ENCODE peak calls at places on chromosomes 6 and 20, in ten cellular contexts. One of them, this sample, is unnamed.
A peak's percentile ranks its signal among the peaks of the same experiment; 100 is the strongest.

GRCh38 chr20:13017235-13017634 is 8.5 kb downstream of the SPTLC3 start:
- DNase-seq in endodermal cell: no peak
- DNase-seq in choroid plexus epithelial cell: peak; percentile 83
- DNase-seq in astrocyte of the spinal cord: no peak
- DNase-seq in WTC11: no peak
- DNase-seq in mucosa of descending colon: no peak
- DNase-seq in B cell: no peak
- DNase-seq in GM20000: no peak
- DNase-seq in Calu3: no peak
- DNase-seq in mesothelial cell of epicardium: no peak
- DNase-seq in this sample: no peak

GRCh38 chr6:21111399-21111725 is 482.2 kb upstream of the SOX4 start:
- DNase-seq in endodermal cell: peak; percentile 58
- DNase-seq in choroid plexus epithelial cell: no peak
- DNase-seq in astrocyte of the spinal cord: no peak
- DNase-seq in WTC11: no peak
- DNase-seq in mucosa of descending colon: no peak
- DNase-seq in B cell: no peak
- DNase-seq in GM20000: no peak
- DNase-seq in Calu3: peak; percentile 30
- DNase-seq in mesothelial cell of epicardium: no peak
- DNase-seq in this sample: no peak

GRCh38 chr6:26103141-26103769 is 16.0 kb downstream of the HFE start:
- DNase-seq in endodermal cell: no peak
- DNase-seq in choroid plexus epithelial cell: peak; percentile 64
- DNase-seq in astrocyte of the spinal cord: peak; percentile 73
- DNase-seq in WTC11: no peak
- DNase-seq in mucosa of descending colon: no peak
- DNase-seq in B cell: no peak
- DNase-seq in GM20000: no peak
- DNase-seq in Calu3: no peak
- DNase-seq in mesothelial cell of epicardium: no peak
- DNase-seq in this sample: no peak

GRCh38 chr6:156183678-156184077 is 593.5 kb upstream of the ARID1B start:
- DNase-seq in endodermal cell: no peak
- DNase-seq in choroid plexus epithelial cell: no peak
- DNase-seq in astrocyte of the spinal cord: no peak
- DNase-seq in WTC11: no peak
- DNase-seq in mucosa of descending colon: no peak
- DNase-seq in B cell: no peak
- DNase-seq in GM20000: no peak
- DNase-seq in Calu3: no peak
- DNase-seq in mesothelial cell of epicardium: no peak
- DNase-seq in this sample: no peak

GRCh38 chr20:25274481-25274880 is 26.6 kb downstream of the PYGB start:
- DNase-seq in endodermal cell: no peak
- DNase-seq in choroid plexus epithelial cell: no peak
- DNase-seq in astrocyte of the spinal cord: no peak
- DNase-seq in WTC11: no peak
- DNase-seq in mucosa of descending colon: peak; percentile 38
- DNase-seq in B cell: no peak
- DNase-seq in GM20000: no peak
- DNase-seq in Calu3: no peak
- DNase-seq in mesothelial cell of epicardium: peak; percentile 16
- DNase-seq in this sample: no peak

GRCh38 chr6:42726485-42727083 is 4.2 kb upstream of the PRPH2 start:
- DNase-seq in endodermal cell: peak; percentile 77
- DNase-seq in choroid plexus epithelial cell: peak; percentile 96
- DNase-seq in astrocyte of the spinal cord: peak; percentile 89
- DNase-seq in WTC11: peak; percentile 58
- DNase-seq in mucosa of descending colon: no peak
- DNase-seq in B cell: peak; percentile 87
- DNase-seq in GM20000: peak; percentile 88
- DNase-seq in Calu3: peak; percentile 78
- DNase-seq in mesothelial cell of epicardium: no peak
- DNase-seq in this sample: peak; percentile 90

GRCh38 chr6:75094614-75095321 is 111.1 kb downstream of the COL12A1 start:
- DNase-seq in endodermal cell: no peak
- DNase-seq in choroid plexus epithelial cell: peak; percentile 96
- DNase-seq in astrocyte of the spinal cord: peak; percentile 96
- DNase-seq in WTC11: no peak
- DNase-seq in mucosa of descending colon: no peak
- DNase-seq in B cell: no peak
- DNase-seq in GM20000: no peak
- DNase-seq in Calu3: no peak
- DNase-seq in mesothelial cell of epicardium: no peak
- DNase-seq in this sample: no peak

GRCh38 chr20:41510224-41510623 is 108.0 kb downstream of the CHD6 start:
- DNase-seq in endodermal cell: no peak
- DNase-seq in choroid plexus epithelial cell: no peak
- DNase-seq in astrocyte of the spinal cord: no peak
- DNase-seq in WTC11: no peak
- DNase-seq in mucosa of descending colon: no peak
- DNase-seq in B cell: no peak
- DNase-seq in GM20000: no peak
- DNase-seq in Calu3: no peak
- DNase-seq in mesothelial cell of epicardium: no peak
- DNase-seq in this sample: no peak

DNA sequence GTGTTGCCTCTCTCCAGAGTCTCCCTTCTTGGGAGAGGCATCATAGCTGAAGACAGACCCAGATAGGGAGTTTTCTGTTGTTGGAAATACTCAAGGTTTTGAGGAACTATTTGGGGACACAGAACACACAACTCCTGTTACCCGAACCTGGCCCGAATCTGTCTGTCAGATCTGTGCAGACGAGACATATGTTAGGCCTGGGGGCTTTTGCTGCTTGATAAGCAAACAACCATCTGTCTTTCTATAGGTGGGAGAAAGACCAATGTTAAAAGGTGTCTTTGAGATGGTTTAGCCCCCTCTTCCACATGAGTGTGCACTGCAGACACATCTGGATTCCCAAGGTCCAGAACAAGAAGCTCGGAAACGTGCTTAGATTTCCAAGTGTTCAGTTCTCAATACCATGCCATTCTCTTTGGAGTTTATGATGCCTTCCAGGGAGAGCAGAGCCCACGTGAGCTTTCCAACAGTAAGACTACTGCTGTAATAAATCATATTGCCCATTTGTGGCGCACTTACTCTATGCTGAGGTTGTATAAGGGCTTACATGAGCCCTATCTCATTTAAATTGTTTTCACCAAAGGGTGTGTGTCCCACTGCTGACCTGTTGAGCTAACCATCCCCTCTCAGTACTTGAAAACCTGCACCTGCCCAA is 3.8 kb upstream of the STX16 start:
- DNase-seq in endodermal cell: peak; percentile 36
- DNase-seq in choroid plexus epithelial cell: no peak
- DNase-seq in astrocyte of the spinal cord: no peak
- DNase-seq in WTC11: peak; percentile 1
- DNase-seq in mucosa of descending colon: no peak
- DNase-seq in B cell: no peak
- DNase-seq in GM20000: no peak
- DNase-seq in Calu3: no peak
- DNase-seq in mesothelial cell of epicardium: no peak
- DNase-seq in this sample: no peak
- TF ChIP-seq CTCF in endodermal cell: no peak
- TF ChIP-seq CTCF in choroid plexus epithelial cell: no peak
- TF ChIP-seq CTCF in astrocyte of the spinal cord: no peak
- TF ChIP-seq CTCF in WTC11: no peak
- TF ChIP-seq CTCF in mucosa of descending colon: no peak
- TF ChIP-seq CTCF in B cell: peak; percentile 14
- TF ChIP-seq CTCF in GM20000: peak; percentile 11
- TF ChIP-seq CTCF in Calu3: no peak
- TF ChIP-seq CTCF in mesothelial cell of epicardium: no peak
- TF ChIP-seq CTCF in this sample: no peak

DNA sequence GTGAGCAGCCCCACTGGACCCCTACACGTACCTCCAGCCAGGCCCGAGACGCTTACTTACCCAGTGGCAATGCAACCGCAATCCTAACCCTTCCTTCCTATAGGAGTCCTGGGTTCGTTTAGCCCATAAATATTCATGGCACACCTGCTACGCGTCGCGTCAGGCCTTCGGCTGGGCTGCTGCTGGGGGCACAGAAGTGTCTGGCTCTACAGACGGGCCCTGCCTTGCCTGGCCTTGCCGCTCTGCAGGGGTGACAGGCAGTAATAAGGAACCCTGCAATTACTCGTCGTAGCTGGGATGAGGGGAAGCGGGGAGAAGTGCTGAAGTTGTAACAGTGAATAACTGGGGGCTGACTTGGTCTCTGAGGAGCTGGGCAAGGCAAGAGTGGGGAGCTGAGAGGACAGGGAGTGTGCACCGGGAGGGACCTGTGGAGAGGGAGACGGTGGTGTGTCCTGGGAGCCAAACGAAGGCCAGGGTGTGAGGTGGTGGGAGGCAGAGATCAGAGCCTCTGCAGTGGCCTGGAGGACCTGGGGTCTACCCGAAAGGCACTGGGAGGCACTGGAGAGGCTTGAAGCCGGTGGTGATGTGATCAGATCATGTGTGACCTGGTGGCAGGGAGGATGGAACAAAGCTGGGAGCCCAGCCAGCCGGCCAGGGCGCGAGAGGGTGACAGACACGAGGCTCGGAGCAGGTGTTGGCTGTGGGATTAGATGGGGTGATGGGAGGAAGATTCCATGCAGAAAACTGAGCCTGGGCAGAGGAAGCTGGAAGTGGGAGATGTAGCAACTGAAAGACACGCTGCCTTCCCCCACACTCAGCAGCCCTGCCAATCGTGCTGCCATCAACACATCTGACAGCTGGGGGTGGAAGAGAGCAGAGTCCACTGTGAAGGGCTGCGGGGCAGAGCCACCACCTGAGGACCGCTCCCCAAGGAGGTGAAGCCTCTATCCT is 36.4 kb downstream of the PSMG4 start:
- DNase-seq in endodermal cell: peak; percentile 80
- DNase-seq in choroid plexus epithelial cell: no peak
- DNase-seq in astrocyte of the spinal cord: no peak
- DNase-seq in WTC11: peak; percentile 45
- DNase-seq in mucosa of descending colon: no peak
- DNase-seq in B cell: no peak
- DNase-seq in GM20000: no peak
- DNase-seq in Calu3: peak; percentile 6
- DNase-seq in mesothelial cell of epicardium: no peak
- DNase-seq in this sample: no peak
- TF ChIP-seq CTCF in endodermal cell: peak; percentile 72
- TF ChIP-seq CTCF in choroid plexus epithelial cell: peak; percentile 33
- TF ChIP-seq CTCF in astrocyte of the spinal cord: no peak
- TF ChIP-seq CTCF in WTC11: no peak
- TF ChIP-seq CTCF in mucosa of descending colon: no peak
- TF ChIP-seq CTCF in B cell: no peak
- TF ChIP-seq CTCF in GM20000: no peak
- TF ChIP-seq CTCF in Calu3: no peak
- TF ChIP-seq CTCF in mesothelial cell of epicardium: no peak
- TF ChIP-seq CTCF in this sample: no peak

GRCh38 chr20:63750807-63751470 is 11.4 kb downstream of the SLC2A4RG start:
- DNase-seq in endodermal cell: peak; percentile 67
- DNase-seq in choroid plexus epithelial cell: no peak
- DNase-seq in astrocyte of the spinal cord: no peak
- DNase-seq in WTC11: no peak
- DNase-seq in mucosa of descending colon: peak; percentile 52
- DNase-seq in B cell: no peak
- DNase-seq in GM20000: no peak
- DNase-seq in Calu3: no peak
- DNase-seq in mesothelial cell of epicardium: no peak
- DNase-seq in this sample: no peak

GRCh38 chr20:63751471-63752271 is 12.1 kb downstream of the SLC2A4RG start:
- DNase-seq in endodermal cell: peak; percentile 60
- DNase-seq in choroid plexus epithelial cell: no peak
- DNase-seq in astrocyte of the spinal cord: no peak
- DNase-seq in WTC11: peak; percentile 57
- DNase-seq in mucosa of descending colon: peak; percentile 48
- DNase-seq in B cell: no peak
- DNase-seq in GM20000: no peak
- DNase-seq in Calu3: no peak
- DNase-seq in mesothelial cell of epicardium: no peak
- DNase-seq in this sample: no peak

GRCh38 chr20:63754008-63754407 is 14.4 kb downstream of the SLC2A4RG start:
- DNase-seq in endodermal cell: no peak
- DNase-seq in choroid plexus epithelial cell: no peak
- DNase-seq in astrocyte of the spinal cord: no peak
- DNase-seq in WTC11: no peak
- DNase-seq in mucosa of descending colon: peak; percentile 48
- DNase-seq in B cell: no peak
- DNase-seq in GM20000: no peak
- DNase-seq in Calu3: no peak
- DNase-seq in mesothelial cell of epicardium: no peak
- DNase-seq in this sample: no peak

GRCh38 chr20:63753381-63753780 is 13.8 kb downstream of the SLC2A4RG start:
- DNase-seq in endodermal cell: no peak
- DNase-seq in choroid plexus epithelial cell: no peak
- DNase-seq in astrocyte of the spinal cord: no peak
- DNase-seq in WTC11: no peak
- DNase-seq in mucosa of descending colon: no peak
- DNase-seq in B cell: no peak
- DNase-seq in GM20000: no peak
- DNase-seq in Calu3: no peak
- DNase-seq in mesothelial cell of epicardium: no peak
- DNase-seq in this sample: no peak

GRCh38 chr20:63752411-63753101 is 13.0 kb downstream of the SLC2A4RG start:
- DNase-seq in endodermal cell: peak; percentile 67
- DNase-seq in choroid plexus epithelial cell: no peak
- DNase-seq in astrocyte of the spinal cord: no peak
- DNase-seq in WTC11: peak; percentile 39
- DNase-seq in mucosa of descending colon: no peak
- DNase-seq in B cell: no peak
- DNase-seq in GM20000: no peak
- DNase-seq in Calu3: no peak
- DNase-seq in mesothelial cell of epicardium: no peak
- DNase-seq in this sample: no peak
- TF ChIP-seq CTCF in endodermal cell: peak; percentile 33
- TF ChIP-seq CTCF in choroid plexus epithelial cell: no peak
- TF ChIP-seq CTCF in astrocyte of the spinal cord: no peak
- TF ChIP-seq CTCF in WTC11: no peak
- TF ChIP-seq CTCF in mucosa of descending colon: no peak
- TF ChIP-seq CTCF in B cell: no peak
- TF ChIP-seq CTCF in GM20000: no peak
- TF ChIP-seq CTCF in Calu3: peak; percentile 35
- TF ChIP-seq CTCF in mesothelial cell of epicardium: peak; percentile 22
- TF ChIP-seq CTCF in this sample: no peak

GRCh38 chr6:146902846-146903245 is 301.4 kb upstream of the STXBP5 start:
- DNase-seq in endodermal cell: no peak
- DNase-seq in choroid plexus epithelial cell: no peak
- DNase-seq in astrocyte of the spinal cord: no peak
- DNase-seq in WTC11: no peak
- DNase-seq in mucosa of descending colon: no peak
- DNase-seq in B cell: no peak
- DNase-seq in GM20000: no peak
- DNase-seq in Calu3: no peak
- DNase-seq in mesothelial cell of epicardium: no peak
- DNase-seq in this sample: no peak

GRCh38 chr6:146904596-146904995 is 299.6 kb upstream of the STXBP5 start:
- DNase-seq in endodermal cell: no peak
- DNase-seq in choroid plexus epithelial cell: no peak
- DNase-seq in astrocyte of the spinal cord: no peak
- DNase-seq in WTC11: no peak
- DNase-seq in mucosa of descending colon: no peak
- DNase-seq in B cell: no peak
- DNase-seq in GM20000: no peak
- DNase-seq in Calu3: no peak
- DNase-seq in mesothelial cell of epicardium: no peak
- DNase-seq in this sample: no peak

GRCh38 chr6:146898888-146899227 is 300.1 kb downstream of the ADGB start:
- DNase-seq in endodermal cell: no peak
- DNase-seq in choroid plexus epithelial cell: no peak
- DNase-seq in astrocyte of the spinal cord: no peak
- DNase-seq in WTC11: no peak
- DNase-seq in mucosa of descending colon: no peak
- DNase-seq in B cell: no peak
- DNase-seq in GM20000: no peak
- DNase-seq in Calu3: no peak
- DNase-seq in mesothelial cell of epicardium: no peak
- DNase-seq in this sample: no peak

GRCh38 chr6:146905313-146905712 is 298.9 kb upstream of the STXBP5 start:
- DNase-seq in endodermal cell: no peak
- DNase-seq in choroid plexus epithelial cell: peak; percentile 61
- DNase-seq in astrocyte of the spinal cord: peak; percentile 64
- DNase-seq in WTC11: no peak
- DNase-seq in mucosa of descending colon: no peak
- DNase-seq in B cell: no peak
- DNase-seq in GM20000: no peak
- DNase-seq in Calu3: peak; percentile 59
- DNase-seq in mesothelial cell of epicardium: no peak
- DNase-seq in this sample: no peak

GRCh38 chr6:146901940-146902816 is 302.0 kb upstream of the STXBP5 start:
- DNase-seq in endodermal cell: no peak
- DNase-seq in choroid plexus epithelial cell: peak; percentile 51
- DNase-seq in astrocyte of the spinal cord: no peak
- DNase-seq in WTC11: no peak
- DNase-seq in mucosa of descending colon: no peak
- DNase-seq in B cell: no peak
- DNase-seq in GM20000: no peak
- DNase-seq in Calu3: no peak
- DNase-seq in mesothelial cell of epicardium: no peak
- DNase-seq in this sample: no peak
- TF ChIP-seq CTCF in endodermal cell: no peak
- TF ChIP-seq CTCF in choroid plexus epithelial cell: peak; percentile 51
- TF ChIP-seq CTCF in astrocyte of the spinal cord: no peak
- TF ChIP-seq CTCF in WTC11: no peak
- TF ChIP-seq CTCF in mucosa of descending colon: no peak
- TF ChIP-seq CTCF in B cell: no peak
- TF ChIP-seq CTCF in GM20000: no peak
- TF ChIP-seq CTCF in Calu3: no peak
- TF ChIP-seq CTCF in mesothelial cell of epicardium: no peak
- TF ChIP-seq CTCF in this sample: no peak